ENCODE peak calls at places on chromosomes 3 and 15, in nine cellular contexts. K is GM23248, A is GM23338, F is hepatocyte, P is SK-N-SH, W is MM.1S, C is HCT116, M is neural progenitor cell, R is PC-3. N is an unnamed sample.

GRCh38 chr15:42083605-42083908 is 10.8 kb downstream of the PLA2G4D start:
- DNase-seq in K (no peak), A (no peak), F (no peak), P (no peak), W (no peak), C (no peak), M (no peak), R (no peak), N (no peak)

GRCh38 chr15:92418864-92419263 is 25.2 kb downstream of the ST8SIA2 start:
- DNase-seq in K (no peak), A (peak; percentile 23), F (no peak), P (no peak), W (no peak), C (no peak), M (no peak), R (no peak), N (no peak)

GRCh38 chr15:73965094-73965729 is 26.9 kb downstream of the STOML1 start:
- DNase-seq in K (peak; percentile 27), A (peak; percentile 44), F (no peak), P (no peak), W (no peak), C (no peak), M (peak; percentile 56), R (no peak), N (peak; percentile 16)

GRCh38 chr3:69748503-69748902 is 9.2 kb downstream of the MITF start:
- DNase-seq in K (no peak), A (no peak), F (no peak), P (no peak), W (no peak), C (no peak), M (no peak), R (no peak), N (no peak)

GRCh38 chr3:64311424-64311920 is 86.2 kb upstream of the PRICKLE2 start:
- DNase-seq in K (peak; percentile 82), A (no peak), F (no peak), P (no peak), W (no peak), C (no peak), M (no peak), R (peak; percentile 10), N (no peak)

GRCh38 chr15:28961391-28961790 is 75.6 kb downstream of the APBA2 start:
- DNase-seq in K (no peak), A (peak; percentile 30), F (no peak), P (no peak), W (no peak), C (no peak), M (no peak), R (no peak), N (no peak)

GRCh38 chr3:166123576-166123975 is 286.4 kb upstream of the BCHE start:
- DNase-seq in K (no peak), A (peak; percentile 11), F (no peak), P (no peak), W (no peak), C (no peak), M (no peak), R (peak; percentile 64), N (no peak)

GRCh38 chr3:192372001-192372400 is 355.3 kb downstream of the FGF12 start:
- DNase-seq in K (no peak), A (no peak), F (no peak), P (no peak), W (no peak), C (no peak), M (no peak), R (no peak), N (no peak)

GRCh38 chr3:16200411-16200810 is 25.9 kb downstream of the GALNT15 start:
- DNase-seq in K (peak; percentile 66), A (no peak), F (no peak), P (no peak), W (peak; percentile 13), C (no peak), M (no peak), R (peak; percentile 91), N (no peak)

GRCh38 chr15:60733196-60733595 is 254.3 kb upstream of the ICE2 start:
- DNase-seq in K (peak; percentile 16), A (no peak), F (no peak), P (no peak), W (no peak), C (no peak), M (no peak), R (no peak), N (no peak)

GRCh38 chr15:78761020-78761419 is 50.2 kb downstream of the ADAMTS7 start:
- DNase-seq in K (no peak), A (no peak), F (no peak), P (no peak), W (no peak), C (no peak), M (no peak), R (no peak), N (no peak)

GRCh38 chr15:34609658-34610057 is 26.2 kb upstream of the GOLGA8B start:
- DNase-seq in K (no peak), A (no peak), F (no peak), P (no peak), W (no peak), C (no peak), M (no peak), R (no peak), N (no peak)

GRCh38 chr15:34609102-34609501 is 25.7 kb upstream of the GOLGA8B start:
- DNase-seq in K (no peak), A (no peak), F (no peak), P (no peak), W (no peak), C (no peak), M (no peak), R (no peak), N (no peak)

GRCh38 chr15:34608517-34608916 is 25.1 kb upstream of the GOLGA8B start:
- DNase-seq in K (no peak), A (no peak), F (no peak), P (no peak), W (no peak), C (no peak), M (no peak), R (no peak), N (no peak)

GRCh38 chr15:34607832-34608231 is 24.4 kb upstream of the GOLGA8B start:
- DNase-seq in K (no peak), A (no peak), F (no peak), P (no peak), W (no peak), C (no peak), M (no peak), R (no peak), N (no peak)

DNA sequence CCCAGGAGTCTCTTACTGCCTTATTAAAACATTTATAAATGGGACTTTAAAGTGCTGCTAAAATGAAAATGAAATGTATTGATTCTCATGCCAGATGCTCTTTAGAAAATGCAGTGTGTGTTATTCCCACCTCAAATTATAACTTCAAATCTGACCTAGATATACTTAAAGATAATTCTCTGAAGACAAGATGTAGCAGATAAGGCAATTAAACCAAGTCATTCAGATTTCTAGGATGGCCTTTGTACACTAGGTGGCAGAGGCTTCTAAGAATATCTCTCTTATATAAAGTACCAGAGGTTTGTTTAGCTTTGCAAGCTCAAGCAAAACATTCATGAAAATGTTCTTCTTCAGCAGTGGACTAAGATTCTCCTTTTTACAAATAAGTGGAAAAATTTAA is 26.9 kb upstream of the GOLGA8B start:
- DNase-seq in K (peak; percentile 45), A (peak; percentile 52), F (no peak), P (no peak), W (peak; percentile 44), C (peak; percentile 6), M (peak; percentile 25), R (peak; percentile 56), N (peak; percentile 11)
- TF ChIP-seq EZH2phosphoT487 in K (no peak), A (no peak), F (no peak), P (no peak), W (no peak), C (no peak), M (no peak), R (no peak), N (no peak)

GRCh38 chr15:66824374-66824773 is 122.3 kb downstream of the SMAD6 start:
- DNase-seq in K (no peak), A (no peak), F (no peak), P (no peak), W (no peak), C (no peak), M (no peak), R (no peak), N (no peak)
- TF ChIP-seq EZH2phosphoT487 in K (no peak), A (no peak), F (no peak), P (no peak), W (no peak), C (no peak), M (no peak), R (no peak), N (no peak)

GRCh38 chr3:129228891-129229585 is 20.4 kb upstream of the COPG1 start:
- DNase-seq in K (peak; percentile 88), A (peak; percentile 58), F (no peak), P (peak; percentile 42), W (no peak), C (no peak), M (no peak), R (peak; percentile 85), N (no peak)

GRCh38 chr3:129230311-129231019 is 18.9 kb upstream of the COPG1 start:
- DNase-seq in K (peak; percentile 96), A (no peak), F (no peak), P (no peak), W (no peak), C (no peak), M (no peak), R (peak; percentile 85), N (no peak)

GRCh38 chr3:129226374-129226773 is 23.0 kb upstream of the COPG1 start:
- DNase-seq in K (peak; percentile 98), A (no peak), F (no peak), P (peak; percentile 34), W (no peak), C (peak; percentile 57), M (no peak), R (peak; percentile 94), N (no peak)

GRCh38 chr3:129224984-129225393 is 24.4 kb upstream of the COPG1 start:
- DNase-seq in K (peak; percentile 89), A (no peak), F (peak; percentile 61), P (peak; percentile 73), W (no peak), C (no peak), M (no peak), R (peak; percentile 79), N (peak; percentile 36)
- TF ChIP-seq EZH2phosphoT487 in K (no peak), A (no peak), F (no peak), P (no peak), W (no peak), C (no peak), M (no peak), R (no peak), N (no peak)

GRCh38 chr3:109685084-109686079 is 348.0 kb upstream of the DPPA4 start:
- DNase-seq in K (peak; percentile 100), A (no peak), F (peak; percentile 80), P (peak; percentile 4), W (no peak), C (peak; percentile 93), M (no peak), R (peak; percentile 99), N (no peak)
- TF ChIP-seq EZH2phosphoT487 in K (no peak), A (no peak), F (no peak), P (no peak), W (no peak), C (no peak), M (no peak), R (no peak), N (no peak)

GRCh38 chr3:45489730-45490309 is 101.4 kb downstream of the LARS2 start:
- DNase-seq in K (peak; percentile 23), A (no peak), F (no peak), P (no peak), W (no peak), C (no peak), M (no peak), R (peak; percentile 75), N (no peak)
- TF ChIP-seq EZH2phosphoT487 in K (no peak), A (no peak), F (no peak), P (no peak), W (no peak), C (no peak), M (no peak), R (no peak), N (no peak)

N was measured in OCI-LY7.